ENCODE peak calls at places on chromosomes 4 and X, in six cellular contexts. L is suprapubic skin, A is spleen, I is endothelial cell, K is mesothelial cell of epicardium, E is AG04449. W is an unnamed sample.

GRCh38 chr4:123995939-123996338 is 599.3 kb downstream of the SPRY1 start:
- DNase-seq in L (no peak), A (no peak), I (no peak), K (no peak), E (peak), W (no peak)

GRCh38 chrX:101744085-101744484 is 84.4 kb upstream of the ARMCX2 start:
- DNase-seq in L (no peak), A (no peak), I (no peak), K (no peak), E (no peak), W (no peak)

GRCh38 chr4:184416913-184417734 is 57.2 kb downstream of the IRF2 start:
- DNase-seq in L (no peak), A (no peak), I (no peak), K (no peak), E (no peak), W (no peak)

GRCh38 chr4:181957088-181957487 is 286.1 kb upstream of the TENM3 start:
- DNase-seq in L (no peak), A (no peak), I (no peak), K (peak), E (peak), W (no peak)

GRCh38 chr4:168540865-168541607 is 44.2 kb downstream of the PALLD start:
- DNase-seq in L (no peak), A (no peak), I (no peak), K (no peak), E (no peak), W (no peak)

GRCh38 chrX:54482839-54483593 is 13.0 kb downstream of the FGD1 start:
- DNase-seq in L (no peak), A (no peak), I (peak), K (no peak), E (no peak), W (no peak)

GRCh38 chrX:88439935-88440334 is 307.1 kb upstream of the CPXCR1 start:
- DNase-seq in L (no peak), A (no peak), I (no peak), K (no peak), E (no peak), W (no peak)

GRCh38 chr4:105626846-105627245 is 74.4 kb downstream of the ARHGEF38 start:
- DNase-seq in L (no peak), A (no peak), I (no peak), K (no peak), E (no peak), W (no peak)

GRCh38 chr4:65865489-65865888 is 195.2 kb upstream of the EPHA5 start:
- DNase-seq in L (no peak), A (no peak), I (peak), K (no peak), E (no peak), W (no peak)

GRCh38 chrX:102959471-102959870 is 22.4 kb downstream of the RAB40AL start:
- DNase-seq in L (no peak), A (no peak), I (no peak), K (no peak), E (no peak), W (no peak)

GRCh38 chrX:79630033-79631009 is 263.2 kb upstream of the ITM2A start:
- DNase-seq in L (no peak), A (no peak), I (no peak), K (no peak), E (no peak), W (no peak)

GRCh38 chr4:38392223-38392855 is 271.7 kb upstream of the KLF3 start:
- DNase-seq in L (no peak), A (no peak), I (no peak), K (no peak), E (no peak), W (no peak)

GRCh38 chrX:16528620-16529019 is 121.3 kb upstream of the S100G start:
- DNase-seq in L (no peak), A (no peak), I (no peak), K (no peak), E (no peak), W (no peak)

GRCh38 chr4:4696521-4696920 is 154.7 kb upstream of the STX18 start:
- DNase-seq in L (no peak), A (no peak), I (no peak), K (no peak), E (no peak), W (no peak)

GRCh38 chrX:148562846-148563245 is 62.4 kb downstream of the AFF2 start:
- DNase-seq in L (no peak), A (no peak), I (no peak), K (no peak), E (no peak), W (no peak)

GRCh38 chr4:173448103-173448502 is 49.2 kb upstream of the SCRG1 start:
- DNase-seq in L (no peak), A (no peak), I (no peak), K (no peak), E (no peak), W (no peak)

GRCh38 chr4:41579556-41579955 is 41.6 kb downstream of the LIMCH1 start:
- DNase-seq in L (no peak), A (no peak), I (no peak), K (no peak), E (no peak), W (no peak)

GRCh38 chr4:189143255-189143654 is 797.4 kb upstream of the FRG1 start:
- DNase-seq in L (no peak), A (no peak), I (no peak), K (no peak), E (no peak), W (no peak)

GRCh38 chr4:41156574-41156973 is 57.8 kb downstream of the APBB2 start:
- DNase-seq in L (no peak), A (no peak), I (no peak), K (no peak), E (no peak), W (no peak)

GRCh38 chrX:45758319-45758718 is 557.6 kb upstream of the DIPK2B start:
- DNase-seq in L (no peak), A (no peak), I (no peak), K (no peak), E (no peak), W (no peak)

GRCh38 chr4:20356565-20356964 is 104.9 kb downstream of the SLIT2 start:
- DNase-seq in L (no peak), A (no peak), I (no peak), K (no peak), E (no peak), W (no peak)

GRCh38 chrX:149759824-149760223 is 14.0 kb upstream of the HSFX1 start:
- DNase-seq in L (no peak), A (peak), I (no peak), K (no peak), E (no peak), W (no peak)

GRCh38 chrX:72243472-72243871 is 4.6 kb upstream of the ERCC6L start:
- DNase-seq in L (no peak), A (no peak), I (no peak), K (no peak), E (no peak), W (no peak)

GRCh38 chr4:86432552-86433134 is 72.8 kb upstream of the MAPK10 start:
- DNase-seq in L (no peak), A (no peak), I (no peak), K (no peak), E (no peak), W (no peak)

GRCh38 chr4:137471895-137472294 is 60.4 kb downstream of the PCDH18 start:
- DNase-seq in L (no peak), A (no peak), I (no peak), K (no peak), E (no peak), W (no peak)

GRCh38 chrX:9134341-9134740 is 100.4 kb upstream of the FAM9B start:
- DNase-seq in L (no peak), A (no peak), I (no peak), K (no peak), E (no peak), W (no peak)

GRCh38 chr4:84985952-84986351 is 19.5 kb upstream of the WDFY3 start:
- DNase-seq in L (no peak), A (no peak), I (no peak), K (no peak), E (no peak), W (no peak)

GRCh38 chr4:123856689-123857545 is 460.3 kb downstream of the SPRY1 start:
- DNase-seq in L (no peak), A (no peak), I (peak), K (no peak), E (no peak), W (no peak)

GRCh38 chr4:55386073-55386472 is 9.7 kb upstream of the TMEM165 start:
- DNase-seq in L (no peak), A (no peak), I (no peak), K (no peak), E (no peak), W (no peak)

GRCh38 chr4:8726344-8726851 is 133.8 kb downstream of the CPZ start:
- DNase-seq in L (peak), A (peak), I (no peak), K (peak), E (no peak), W (peak)

GRCh38 chr4:48046059-48046458 is 29.5 kb downstream of the NIPAL1 start:
- DNase-seq in L (no peak), A (no peak), I (no peak), K (no peak), E (no peak), W (no peak)

GRCh38 chr4:6225469-6225868 is 25.1 kb upstream of the JAKMIP1 start:
- DNase-seq in L (no peak), A (no peak), I (peak), K (peak), E (no peak), W (no peak)

GRCh38 chr4:137994858-137995257 is 247.3 kb downstream of the SLC7A11 start:
- DNase-seq in L (no peak), A (no peak), I (no peak), K (no peak), E (peak), W (no peak)

GRCh38 chr4:76512000-76512399 is 77.0 kb downstream of the SHROOM3 start:
- DNase-seq in L (no peak), A (no peak), I (no peak), K (no peak), E (no peak), W (no peak)

DNA sequence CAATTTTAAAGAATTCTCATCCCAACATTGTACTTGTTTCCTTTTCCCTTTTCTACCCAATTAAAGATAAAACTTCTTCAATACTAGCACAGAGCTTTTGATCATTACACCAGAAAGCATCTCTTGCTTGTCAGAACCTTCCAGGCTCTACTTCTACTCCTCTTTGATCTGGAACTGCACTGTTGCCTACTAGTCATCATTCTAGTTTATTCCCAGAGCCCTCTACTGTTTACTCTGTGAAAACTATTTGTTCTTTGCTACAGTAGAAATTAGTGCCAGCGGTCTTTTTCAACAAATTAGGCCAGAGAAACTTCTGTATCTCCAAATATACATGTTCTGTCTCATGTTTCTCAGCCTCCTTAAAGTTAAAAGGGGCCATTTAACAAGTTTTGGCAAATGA is 46.8 kb upstream of the TMPRSS11F start:
- DNase-seq in L (no peak), A (no peak), I (no peak), K (no peak), E (no peak), W (no peak)
- TF ChIP-seq CTCF in L (no peak), A (no peak), I (no peak), K (no peak), E (no peak), W (no peak)

GRCh38 chr4:163335384-163335783 is 3.0 kb upstream of the NPY1R start:
- DNase-seq in L (no peak), A (no peak), I (no peak), K (no peak), E (no peak), W (no peak)

GRCh38 chr4:163332526-163333405 is at the start of gene NPY1R:
- DNase-seq in L (peak), A (peak), I (peak), K (peak), E (peak), W (peak)

GRCh38 chr4:163330828-163331628 is 1.4 kb downstream of the NPY1R start:
- DNase-seq in L (no peak), A (no peak), I (no peak), K (no peak), E (no peak), W (no peak)

DNA sequence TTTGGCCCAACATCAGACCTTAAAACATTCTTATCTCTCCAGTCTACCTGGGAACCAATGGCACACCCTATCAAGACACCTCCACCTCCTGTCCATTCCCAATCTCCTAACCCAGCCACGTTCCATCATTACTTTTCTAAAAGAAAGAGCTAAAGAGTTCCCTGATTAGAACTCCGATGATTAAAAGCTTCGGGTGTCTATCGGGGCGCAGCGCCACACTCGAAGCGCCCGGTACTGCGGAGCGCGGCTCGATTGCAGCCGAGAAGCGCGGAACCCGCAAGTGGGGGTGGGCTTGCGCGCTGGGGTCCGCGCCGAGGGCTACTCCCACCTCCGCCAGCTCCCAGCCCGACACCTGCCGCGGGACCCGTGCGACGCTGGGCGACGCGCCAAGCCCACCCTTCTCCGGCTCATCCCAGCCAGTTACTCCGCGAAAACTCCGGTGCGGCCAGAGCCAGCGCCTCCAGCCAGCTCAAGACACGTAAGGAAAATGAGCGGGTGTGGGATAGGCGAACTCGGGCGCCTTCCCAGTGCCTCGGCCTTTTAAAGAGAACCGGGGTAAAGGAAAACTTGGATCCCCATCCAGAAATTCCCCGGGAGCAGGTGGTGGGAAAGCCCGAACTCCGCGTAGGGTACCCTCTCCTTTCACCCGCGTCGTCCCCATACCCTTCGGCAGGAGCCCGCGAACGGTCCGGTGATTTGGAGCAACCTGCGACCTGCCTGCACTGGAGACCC is 601 bp downstream of the NPY1R start:
- DNase-seq in L (no peak), A (peak), I (peak), K (peak), E (no peak), W (peak)
- TF ChIP-seq CTCF in L (no peak), A (no peak), I (no peak), K (no peak), E (no peak), W (peak)

DNA sequence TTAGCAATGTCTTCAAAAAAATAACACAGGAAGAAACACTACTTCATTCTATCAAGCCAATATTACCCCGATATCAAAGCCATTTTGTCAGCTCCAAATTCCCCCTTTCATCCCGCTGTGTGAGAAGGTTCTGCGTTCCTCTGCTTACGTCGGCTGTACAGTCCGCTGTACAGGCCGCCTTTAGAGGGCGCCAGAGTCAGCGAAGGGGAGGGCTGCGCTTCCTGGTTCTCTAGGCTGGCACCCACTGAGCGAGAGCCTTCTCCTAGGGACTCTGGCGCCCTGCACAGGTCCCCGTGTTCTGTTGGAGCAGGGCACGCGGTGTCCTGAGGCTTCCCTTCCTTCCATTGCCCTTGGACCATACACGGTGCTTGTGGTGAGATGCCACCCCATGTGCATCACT is 25.3 kb upstream of the CT45A1 start:
- DNase-seq in L (no peak), A (peak), I (peak), K (no peak), E (no peak), W (no peak)
- TF ChIP-seq CTCF in L (no peak), A (no peak), I (no peak), K (no peak), E (peak), W (peak)

DNA sequence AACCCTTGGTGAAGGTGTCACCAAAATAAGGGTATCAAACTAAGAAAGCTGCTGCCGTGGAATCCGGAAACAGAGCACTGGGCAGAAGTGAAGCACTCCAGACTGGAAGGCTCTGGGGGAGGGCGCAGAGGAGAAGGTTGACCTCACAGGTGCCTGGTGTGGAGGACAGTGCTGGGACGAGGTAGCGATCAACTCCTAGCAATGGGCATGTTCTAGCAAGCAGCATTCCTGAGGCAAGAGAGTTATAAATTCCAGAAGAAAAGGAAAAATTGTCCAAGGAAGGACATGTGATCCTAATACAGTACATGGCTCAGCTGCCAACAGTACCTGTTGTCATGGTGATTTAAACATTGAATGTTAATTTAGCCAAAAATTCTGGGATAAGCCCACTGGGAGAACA is 8.2 kb downstream of the ARHGAP4 start:
- DNase-seq in L (no peak), A (no peak), I (no peak), K (no peak), E (no peak), W (no peak)
- TF ChIP-seq CTCF in L (no peak), A (no peak), I (no peak), K (no peak), E (no peak), W (no peak)

GRCh38 chr4:151013944-151014343 is 1.1 kb downstream of the LRBA start:
- DNase-seq in L (no peak), A (no peak), I (no peak), K (no peak), E (no peak), W (no peak)
- TF ChIP-seq CTCF in L (no peak), A (no peak), I (no peak), K (no peak), E (no peak), W (no peak)

W was measured in type B pancreatic cell.